ENCODE peak calls at places on chromosomes 3 and 15, in seven cellular contexts. One of them, this sample, is unnamed.

GRCh38 chr15:95884276-95884675 is 446.2 kb upstream of the NR2F2 start:
- DNase-seq in AG10803: peak; percentile 92
- DNase-seq in fibroblast of pulmonary artery: no peak
- DNase-seq in bronchial epithelial cell: no peak
- DNase-seq in stomach: no peak
- DNase-seq in fibroblast of mammary gland: peak; percentile 70
- DNase-seq in cardiac muscle cell: no peak
- DNase-seq in this sample: no peak

GRCh38 chr3:140365872-140366697 is 311.8 kb upstream of the TRIM42 start:
- DNase-seq in AG10803: no peak
- DNase-seq in fibroblast of pulmonary artery: no peak
- DNase-seq in bronchial epithelial cell: no peak
- DNase-seq in stomach: no peak
- DNase-seq in fibroblast of mammary gland: no peak
- DNase-seq in cardiac muscle cell: no peak
- DNase-seq in this sample: no peak

GRCh38 chr3:38314112-38314766 is 32.1 kb downstream of the SLC22A14 start:
- DNase-seq in AG10803: no peak
- DNase-seq in fibroblast of pulmonary artery: no peak
- DNase-seq in bronchial epithelial cell: no peak
- DNase-seq in stomach: no peak
- DNase-seq in fibroblast of mammary gland: no peak
- DNase-seq in cardiac muscle cell: no peak
- DNase-seq in this sample: no peak

GRCh38 chr15:74781673-74782595 is at the start of gene CSK:
- DNase-seq in AG10803: peak; percentile 58
- DNase-seq in fibroblast of pulmonary artery: peak; percentile 66
- DNase-seq in bronchial epithelial cell: no peak
- DNase-seq in stomach: peak; percentile 81
- DNase-seq in fibroblast of mammary gland: peak; percentile 53
- DNase-seq in cardiac muscle cell: peak; percentile 76
- DNase-seq in this sample: peak; percentile 82

GRCh38 chr15:71066983-71067382 is 48.3 kb upstream of the THSD4 start:
- DNase-seq in AG10803: peak; percentile 81
- DNase-seq in fibroblast of pulmonary artery: peak; percentile 92
- DNase-seq in bronchial epithelial cell: peak; percentile 75
- DNase-seq in stomach: no peak
- DNase-seq in fibroblast of mammary gland: peak; percentile 99
- DNase-seq in cardiac muscle cell: peak; percentile 92
- DNase-seq in this sample: no peak

GRCh38 chr15:67812232-67812631 is 13.1 kb upstream of the SKOR1 start:
- DNase-seq in AG10803: no peak
- DNase-seq in fibroblast of pulmonary artery: no peak
- DNase-seq in bronchial epithelial cell: no peak
- DNase-seq in stomach: no peak
- DNase-seq in fibroblast of mammary gland: no peak
- DNase-seq in cardiac muscle cell: no peak
- DNase-seq in this sample: peak; percentile 34

GRCh38 chr3:111484666-111485065 is 57.3 kb upstream of the CD96 start:
- DNase-seq in AG10803: peak; percentile 82
- DNase-seq in fibroblast of pulmonary artery: peak; percentile 79
- DNase-seq in bronchial epithelial cell: no peak
- DNase-seq in stomach: no peak
- DNase-seq in fibroblast of mammary gland: no peak
- DNase-seq in cardiac muscle cell: peak; percentile 91
- DNase-seq in this sample: no peak

GRCh38 chr3:101687142-101687931 is 819 bp upstream of the RPL24 start:
- DNase-seq in AG10803: peak; percentile 21
- DNase-seq in fibroblast of pulmonary artery: no peak
- DNase-seq in bronchial epithelial cell: peak; percentile 32
- DNase-seq in stomach: no peak
- DNase-seq in fibroblast of mammary gland: no peak
- DNase-seq in cardiac muscle cell: no peak
- DNase-seq in this sample: no peak

GRCh38 chr3:66066963-66067617 is 28.4 kb upstream of the MAGI1 start:
- DNase-seq in AG10803: no peak
- DNase-seq in fibroblast of pulmonary artery: no peak
- DNase-seq in bronchial epithelial cell: no peak
- DNase-seq in stomach: no peak
- DNase-seq in fibroblast of mammary gland: no peak
- DNase-seq in cardiac muscle cell: no peak
- DNase-seq in this sample: no peak

GRCh38 chr3:197749315-197749600 is 425 bp upstream of the FYTTD1 start:
- DNase-seq in AG10803: peak; percentile 29
- DNase-seq in fibroblast of pulmonary artery: peak; percentile 63
- DNase-seq in bronchial epithelial cell: peak; percentile 53
- DNase-seq in stomach: peak; percentile 39
- DNase-seq in fibroblast of mammary gland: peak; percentile 68
- DNase-seq in cardiac muscle cell: peak; percentile 58
- DNase-seq in this sample: no peak

GRCh38 chr3:190026154-190026553 is 94.5 kb downstream of the P3H2 start:
- DNase-seq in AG10803: no peak
- DNase-seq in fibroblast of pulmonary artery: no peak
- DNase-seq in bronchial epithelial cell: no peak
- DNase-seq in stomach: no peak
- DNase-seq in fibroblast of mammary gland: no peak
- DNase-seq in cardiac muscle cell: no peak
- DNase-seq in this sample: no peak

GRCh38 chr15:90866800-90867199 is 1.6 kb upstream of the FURIN start:
- DNase-seq in AG10803: no peak
- DNase-seq in fibroblast of pulmonary artery: no peak
- DNase-seq in bronchial epithelial cell: no peak
- DNase-seq in stomach: no peak
- DNase-seq in fibroblast of mammary gland: no peak
- DNase-seq in cardiac muscle cell: no peak
- DNase-seq in this sample: no peak

GRCh38 chr3:102136183-102136582 is 286.9 kb downstream of the NFKBIZ start:
- DNase-seq in AG10803: no peak
- DNase-seq in fibroblast of pulmonary artery: no peak
- DNase-seq in bronchial epithelial cell: peak; percentile 79
- DNase-seq in stomach: no peak
- DNase-seq in fibroblast of mammary gland: no peak
- DNase-seq in cardiac muscle cell: no peak
- DNase-seq in this sample: no peak

GRCh38 chr3:138492980-138493675 is 58.7 kb downstream of the ESYT3 start:
- DNase-seq in AG10803: no peak
- DNase-seq in fibroblast of pulmonary artery: no peak
- DNase-seq in bronchial epithelial cell: no peak
- DNase-seq in stomach: no peak
- DNase-seq in fibroblast of mammary gland: no peak
- DNase-seq in cardiac muscle cell: no peak
- DNase-seq in this sample: peak; percentile 74

GRCh38 chr3:27657871-27658270 is 64.3 kb downstream of the EOMES start:
- DNase-seq in AG10803: peak; percentile 21
- DNase-seq in fibroblast of pulmonary artery: no peak
- DNase-seq in bronchial epithelial cell: peak; percentile 66
- DNase-seq in stomach: no peak
- DNase-seq in fibroblast of mammary gland: no peak
- DNase-seq in cardiac muscle cell: no peak
- DNase-seq in this sample: no peak

GRCh38 chr15:41965441-41966413 is 6.6 kb downstream of the EHD4 start:
- DNase-seq in AG10803: no peak
- DNase-seq in fibroblast of pulmonary artery: no peak
- DNase-seq in bronchial epithelial cell: no peak
- DNase-seq in stomach: peak; percentile 23
- DNase-seq in fibroblast of mammary gland: no peak
- DNase-seq in cardiac muscle cell: peak; percentile 43
- DNase-seq in this sample: no peak

GRCh38 chr3:95705786-95706418 is 1108.5 kb upstream of the EPHA6 start:
- DNase-seq in AG10803: no peak
- DNase-seq in fibroblast of pulmonary artery: no peak
- DNase-seq in bronchial epithelial cell: no peak
- DNase-seq in stomach: no peak
- DNase-seq in fibroblast of mammary gland: peak; percentile 2
- DNase-seq in cardiac muscle cell: no peak
- DNase-seq in this sample: no peak

GRCh38 chr3:37813403-37813802 is 48.3 kb upstream of the CTDSPL start:
- DNase-seq in AG10803: no peak
- DNase-seq in fibroblast of pulmonary artery: no peak
- DNase-seq in bronchial epithelial cell: no peak
- DNase-seq in stomach: no peak
- DNase-seq in fibroblast of mammary gland: no peak
- DNase-seq in cardiac muscle cell: no peak
- DNase-seq in this sample: no peak

DNA sequence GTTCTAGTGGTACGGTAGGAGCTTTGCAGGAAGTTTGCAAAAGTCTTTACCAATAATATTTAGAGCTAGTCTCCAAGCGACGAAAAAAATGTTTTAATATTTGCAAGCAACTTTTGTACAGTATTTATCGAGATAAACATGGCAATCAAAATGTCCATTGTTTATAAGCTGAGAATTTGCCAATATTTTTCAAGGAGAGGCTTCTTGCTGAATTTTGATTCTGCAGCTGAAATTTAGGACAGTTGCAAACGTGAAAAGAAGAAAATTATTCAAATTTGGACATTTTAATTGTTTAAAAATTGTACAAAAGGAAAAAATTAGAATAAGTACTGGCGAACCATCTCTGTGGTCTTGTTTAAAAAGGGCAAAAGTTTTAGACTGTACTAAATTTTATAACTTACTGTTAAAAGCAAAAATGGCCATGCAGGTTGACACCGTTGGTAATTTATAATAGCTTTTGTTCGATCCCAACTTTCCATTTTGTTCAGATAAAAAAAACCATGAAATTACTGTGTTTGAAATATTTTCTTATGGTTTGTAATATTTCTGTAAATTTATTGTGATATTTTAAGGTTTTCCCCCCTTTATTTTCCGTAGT is 2.0 kb downstream of the SOX2 start:
- DNase-seq in AG10803: no peak
- DNase-seq in fibroblast of pulmonary artery: no peak
- DNase-seq in bronchial epithelial cell: peak; percentile 33
- DNase-seq in stomach: no peak
- DNase-seq in fibroblast of mammary gland: no peak
- DNase-seq in cardiac muscle cell: no peak
- DNase-seq in this sample: no peak
- H3K4me3 ChIP-seq in AG10803: no peak overlapping the region
- H3K4me3 ChIP-seq in fibroblast of pulmonary artery: no peak overlapping the region
- H3K4me3 ChIP-seq in bronchial epithelial cell: peak overlapping the region; percentile 85
- H3K4me3 ChIP-seq in stomach: peak overlapping the region; percentile 51
- H3K4me3 ChIP-seq in fibroblast of mammary gland: no peak overlapping the region
- H3K4me3 ChIP-seq in cardiac muscle cell: no peak overlapping the region
- H3K4me3 ChIP-seq in this sample: no peak overlapping the region

DNA sequence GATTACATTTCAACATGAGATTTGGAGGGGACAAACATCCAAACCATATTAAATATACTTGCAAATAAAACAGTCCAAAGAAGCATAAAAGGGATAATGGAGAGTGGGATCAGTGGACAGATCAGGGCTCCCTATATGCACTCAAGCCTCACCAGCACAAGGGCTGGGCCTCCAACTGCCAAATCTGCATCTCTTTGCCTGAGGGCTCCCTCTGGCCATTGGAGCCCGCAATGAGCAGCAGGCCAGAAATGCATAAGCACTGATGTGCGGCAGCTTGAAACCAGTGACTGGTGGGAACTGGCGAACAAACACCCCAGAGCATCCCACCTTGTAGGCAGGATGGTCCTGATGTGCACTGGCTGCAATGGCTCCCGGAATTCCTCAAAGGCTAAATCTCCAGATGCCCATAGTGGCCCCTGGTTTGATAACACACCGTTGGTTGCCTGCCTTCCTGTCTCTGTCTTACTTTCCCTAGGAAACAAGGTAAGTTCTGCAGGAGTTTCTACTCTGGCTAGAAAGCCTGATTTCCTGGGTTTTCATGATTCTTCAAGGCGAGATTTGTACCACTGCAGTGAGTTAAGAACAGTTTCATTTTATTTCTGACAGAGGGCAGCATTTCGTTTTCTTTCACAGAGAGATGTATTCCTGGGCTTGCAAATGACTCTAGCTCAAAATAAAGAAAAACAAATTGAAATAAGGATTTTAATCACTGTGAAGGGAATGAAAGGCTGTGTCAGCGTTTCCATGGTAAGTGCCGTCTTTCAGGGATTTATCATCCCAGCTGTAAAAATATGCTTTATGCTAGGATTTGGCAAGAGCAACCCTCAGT is 56.0 kb upstream of the POMGNT2 start:
- DNase-seq in AG10803: peak; percentile 70
- DNase-seq in fibroblast of pulmonary artery: peak; percentile 84
- DNase-seq in bronchial epithelial cell: peak; percentile 54
- DNase-seq in stomach: no peak
- DNase-seq in fibroblast of mammary gland: peak; percentile 67
- DNase-seq in cardiac muscle cell: peak; percentile 76
- DNase-seq in this sample: no peak
- TF ChIP-seq CTCF in AG10803: peak; percentile 62
- TF ChIP-seq CTCF in fibroblast of pulmonary artery: peak; percentile 52
- TF ChIP-seq CTCF in bronchial epithelial cell: peak; percentile 29
- TF ChIP-seq CTCF in stomach: no peak
- TF ChIP-seq CTCF in fibroblast of mammary gland: peak; percentile 43
- TF ChIP-seq CTCF in cardiac muscle cell: peak; percentile 47
- TF ChIP-seq CTCF in this sample: peak; percentile 37

DNA sequence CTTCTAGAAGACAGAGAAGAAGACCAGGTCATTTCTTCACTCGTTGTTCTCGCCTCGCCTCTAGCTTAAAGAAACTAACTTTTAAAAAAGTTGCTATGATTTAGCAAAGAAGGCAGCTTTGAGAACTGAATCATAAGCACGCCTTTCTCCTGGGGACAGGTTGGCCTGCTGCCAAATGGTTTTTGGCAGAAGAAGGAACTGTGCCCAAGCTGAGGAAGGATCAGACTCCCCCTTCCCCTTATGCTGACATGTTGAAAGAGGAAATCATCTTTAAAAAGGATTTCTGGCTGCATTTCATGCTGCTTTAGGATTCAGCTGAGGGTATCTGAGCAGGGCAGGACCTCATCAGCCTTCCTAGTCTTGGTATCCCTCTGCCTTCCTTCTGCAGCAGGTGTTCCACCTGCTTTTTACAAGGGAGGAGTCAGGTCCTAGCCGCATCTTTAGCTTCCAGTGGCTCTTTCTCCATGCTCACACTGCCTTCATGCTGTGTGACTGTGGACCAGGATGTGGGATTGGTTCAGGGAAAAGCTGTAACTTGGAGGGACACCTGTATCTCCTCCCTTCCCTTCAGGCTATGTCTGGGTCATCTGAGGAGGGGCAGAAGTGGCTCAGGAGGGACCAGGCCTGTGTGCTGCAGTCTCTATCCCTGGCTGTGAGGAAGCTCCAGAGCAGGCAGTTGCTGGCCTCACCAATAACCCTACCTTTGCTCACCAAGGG is 34.1 kb upstream of the HACD2 start:
- DNase-seq in AG10803: peak; percentile 77
- DNase-seq in fibroblast of pulmonary artery: peak; percentile 92
- DNase-seq in bronchial epithelial cell: peak; percentile 44
- DNase-seq in stomach: peak; percentile 60
- DNase-seq in fibroblast of mammary gland: peak; percentile 84
- DNase-seq in cardiac muscle cell: peak; percentile 91
- DNase-seq in this sample: peak; percentile 56
- H3K4me3 ChIP-seq in AG10803: no peak overlapping the region
- H3K4me3 ChIP-seq in fibroblast of pulmonary artery: no peak overlapping the region
- H3K4me3 ChIP-seq in bronchial epithelial cell: no peak overlapping the region
- H3K4me3 ChIP-seq in stomach: peak overlapping the region; percentile 34
- H3K4me3 ChIP-seq in fibroblast of mammary gland: no peak overlapping the region
- H3K4me3 ChIP-seq in cardiac muscle cell: no peak overlapping the region
- H3K4me3 ChIP-seq in this sample: no peak overlapping the region

DNA sequence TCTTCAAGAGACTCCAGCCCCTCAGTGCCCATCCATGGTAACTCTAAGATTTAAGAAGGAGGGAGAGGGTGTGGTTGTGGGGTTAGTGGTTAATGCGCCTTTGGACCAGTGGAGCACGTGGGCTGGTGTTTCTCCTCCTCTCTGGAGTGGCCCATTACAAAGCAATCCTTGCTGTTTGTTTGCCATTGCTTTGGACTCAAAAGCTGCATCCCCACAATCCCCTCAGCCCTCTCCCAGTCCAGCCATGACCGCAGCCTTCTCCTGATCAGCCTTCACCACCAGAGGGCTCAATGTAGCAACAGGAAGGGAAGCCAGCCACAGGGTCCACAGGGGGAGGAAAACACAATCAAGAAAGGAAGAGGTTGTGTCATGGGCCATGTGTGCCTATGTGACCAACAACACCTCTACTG is 38.4 kb upstream of the FAM174B start:
- DNase-seq in AG10803: peak; percentile 9
- DNase-seq in fibroblast of pulmonary artery: peak; percentile 32
- DNase-seq in bronchial epithelial cell: peak; percentile 10
- DNase-seq in stomach: no peak
- DNase-seq in fibroblast of mammary gland: peak; percentile 19
- DNase-seq in cardiac muscle cell: peak; percentile 51
- DNase-seq in this sample: no peak
- TF ChIP-seq CTCF in AG10803: peak; percentile 40
- TF ChIP-seq CTCF in fibroblast of pulmonary artery: peak; percentile 53
- TF ChIP-seq CTCF in bronchial epithelial cell: peak; percentile 29
- TF ChIP-seq CTCF in stomach: no peak
- TF ChIP-seq CTCF in fibroblast of mammary gland: peak; percentile 39
- TF ChIP-seq CTCF in cardiac muscle cell: peak; percentile 61
- TF ChIP-seq CTCF in this sample: no peak

This sample was measured in psoas muscle.